ENCODE peak calls at places on chromosomes 11 and 22, in four cellular contexts. One of them, this sample, is unnamed.

GRCh38 chr11:123183391-123184099 is 11.5 kb downstream of the CLMP start:
- DNase-seq in IMR-90: no peak
- DNase-seq in K562: no peak
- DNase-seq in GM12878: no peak
- DNase-seq in this sample: no peak

GRCh38 chr11:33703771-33704170 is 3.1 kb upstream of the C11orf91 start:
- DNase-seq in GM12878: no peak
- DNase-seq in IMR-90: peak; percentile 35
- DNase-seq in K562: no peak
- DNase-seq in this sample: no peak

GRCh38 chr22:35705141-35705540 is 12.5 kb upstream of the APOL5 start:
- DNase-seq in IMR-90: peak; percentile 95
- DNase-seq in GM12878: no peak
- DNase-seq in K562: no peak
- DNase-seq in this sample: no peak

GRCh38 chr11:7364660-7365059 is 113.0 kb downstream of the SYT9 start:
- DNase-seq in IMR-90: no peak
- DNase-seq in GM12878: no peak
- DNase-seq in K562: no peak
- DNase-seq in this sample: no peak

GRCh38 chr11:121104223-121104831 is 3.3 kb downstream of the TECTA start:
- DNase-seq in IMR-90: no peak
- DNase-seq in GM12878: no peak
- DNase-seq in K562: peak; percentile 14
- DNase-seq in this sample: no peak

GRCh38 chr22:38456841-38457699 is 2.1 kb upstream of the KCNJ4 start:
- DNase-seq in IMR-90: no peak
- DNase-seq in GM12878: no peak
- DNase-seq in K562: no peak
- DNase-seq in this sample: no peak

GRCh38 chr11:132683602-132684001 is 848.7 kb downstream of the OPCML start:
- DNase-seq in IMR-90: peak; percentile 14
- DNase-seq in GM12878: no peak
- DNase-seq in K562: no peak
- DNase-seq in this sample: no peak

GRCh38 chr11:106031936-106032335 is 9.9 kb upstream of the MSANTD4 start:
- DNase-seq in GM12878: no peak
- DNase-seq in K562: no peak
- DNase-seq in IMR-90: no peak
- DNase-seq in this sample: no peak

GRCh38 chr11:94046796-94047195 is 25.6 kb downstream of the HEPHL1 start:
- DNase-seq in K562: no peak
- DNase-seq in GM12878: no peak
- DNase-seq in IMR-90: no peak
- DNase-seq in this sample: no peak

GRCh38 chr11:62770778-62771143 is 435 bp upstream of the TAF6L start:
- DNase-seq in IMR-90: no peak
- DNase-seq in K562: no peak
- DNase-seq in GM12878: no peak
- DNase-seq in this sample: no peak

GRCh38 chr11:10605941-10606381 is 37.5 kb upstream of the LYVE1 start:
- DNase-seq in GM12878: no peak
- DNase-seq in IMR-90: peak; percentile 87
- DNase-seq in K562: peak; percentile 46
- DNase-seq in this sample: no peak

GRCh38 chr11:126857860-126858808 is 142.4 kb downstream of the KIRREL3 start:
- DNase-seq in GM12878: no peak
- DNase-seq in IMR-90: peak; percentile 74
- DNase-seq in K562: no peak
- DNase-seq in this sample: peak; percentile 26

GRCh38 chr11:130633466-130633865 is 185.0 kb downstream of the ADAMTS15 start:
- DNase-seq in K562: no peak
- DNase-seq in IMR-90: peak; percentile 67
- DNase-seq in GM12878: no peak
- DNase-seq in this sample: no peak

GRCh38 chr11:96340555-96340885 is 2.5 kb downstream of the MAML2 start:
- DNase-seq in K562: no peak
- DNase-seq in GM12878: no peak
- DNase-seq in IMR-90: peak; percentile 56
- DNase-seq in this sample: no peak

GRCh38 chr11:587978-588380 is 11.7 kb downstream of the PHRF1 start:
- DNase-seq in IMR-90: peak; percentile 58
- DNase-seq in GM12878: no peak
- DNase-seq in K562: peak; percentile 76
- DNase-seq in this sample: peak; percentile 54

GRCh38 chr11:28899706-28900105 is 791.5 kb downstream of the METTL15 start:
- DNase-seq in K562: no peak
- DNase-seq in GM12878: no peak
- DNase-seq in IMR-90: peak; percentile 12
- DNase-seq in this sample: no peak

GRCh38 chr11:71931245-71931602 is 2.4 kb downstream of the RNF121 start:
- DNase-seq in K562: no peak
- DNase-seq in IMR-90: peak; percentile 32
- DNase-seq in GM12878: peak; percentile 51
- DNase-seq in this sample: no peak

GRCh38 chr11:78370406-78371172 is 47.0 kb downstream of the GAB2 start:
- DNase-seq in IMR-90: peak; percentile 41
- DNase-seq in K562: no peak
- DNase-seq in GM12878: no peak
- DNase-seq in this sample: no peak

GRCh38 chr11:61609970-61610347 is 29.1 kb upstream of the SYT7 start:
- DNase-seq in GM12878: no peak
- DNase-seq in K562: no peak
- DNase-seq in IMR-90: no peak
- DNase-seq in this sample: peak; percentile 35

GRCh38 chr22:23251445-23252093 is 71.3 kb downstream of the BCR start:
- DNase-seq in K562: no peak
- DNase-seq in IMR-90: peak; percentile 45
- DNase-seq in GM12878: no peak
- DNase-seq in this sample: peak; percentile 9

GRCh38 chr11:116534270-116534975 is 238.4 kb downstream of the BUD13 start:
- DNase-seq in IMR-90: no peak
- DNase-seq in K562: no peak
- DNase-seq in GM12878: no peak
- DNase-seq in this sample: no peak

GRCh38 chr11:112884012-112884767 is 77.0 kb upstream of the NCAM1 start:
- DNase-seq in GM12878: no peak
- DNase-seq in K562: no peak
- DNase-seq in IMR-90: no peak
- DNase-seq in this sample: no peak

GRCh38 chr22:24005201-24005600 is at the start of gene GSTT4:
- DNase-seq in K562: no peak
- DNase-seq in IMR-90: no peak
- DNase-seq in GM12878: no peak
- DNase-seq in this sample: no peak

GRCh38 chr11:17218403-17218802 is 10.6 kb upstream of the PIK3C2A start:
- DNase-seq in GM12878: no peak
- DNase-seq in K562: no peak
- DNase-seq in IMR-90: no peak
- DNase-seq in this sample: no peak

GRCh38 chr11:76674517-76675400 is 4.2 kb upstream of the LRRC32 start:
- DNase-seq in K562: no peak
- DNase-seq in GM12878: peak; percentile 59
- DNase-seq in IMR-90: no peak
- DNase-seq in this sample: no peak

DNA sequence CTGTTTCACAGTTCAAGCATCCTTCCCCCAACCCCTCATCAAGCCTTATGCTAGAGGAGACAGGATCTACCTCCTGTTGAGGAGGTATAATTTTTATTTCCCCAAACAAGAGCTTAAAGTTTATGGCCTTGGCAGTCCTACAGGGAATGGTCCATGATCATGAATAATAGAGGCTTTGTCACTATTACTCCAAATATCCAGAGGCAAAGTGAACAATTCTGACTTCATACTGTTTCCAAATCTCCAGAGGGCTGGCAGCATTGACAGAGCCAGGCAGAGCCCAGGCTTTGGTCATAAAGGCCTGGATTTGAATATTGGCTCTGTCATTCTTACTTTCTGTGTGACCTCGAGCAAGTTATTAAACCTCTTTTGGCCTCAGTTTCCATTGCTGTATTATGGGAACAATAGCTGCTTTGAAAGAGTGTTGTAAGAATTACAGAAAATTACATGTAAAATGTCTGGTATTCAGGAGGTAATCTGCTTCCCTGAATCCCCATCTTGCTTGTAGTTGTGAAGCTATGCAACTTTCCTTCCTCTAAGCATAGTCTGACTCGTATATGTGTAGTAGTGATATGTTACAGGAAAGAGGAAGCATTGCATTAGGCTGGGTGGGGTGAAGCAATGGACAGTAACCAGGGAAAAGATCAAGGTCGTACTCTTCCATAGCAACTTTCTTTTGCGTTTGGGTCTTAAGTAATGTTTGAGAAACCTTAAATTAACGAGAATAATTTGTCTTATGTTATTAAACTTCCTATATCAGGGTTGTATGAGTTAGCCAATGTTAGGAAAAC is 88.8 kb downstream of the CD44 start:
- DNase-seq in IMR-90: peak; percentile 55
- DNase-seq in K562: no peak
- DNase-seq in GM12878: no peak
- DNase-seq in this sample: no peak
- TF ChIP-seq ELK1 in IMR-90: no peak
- TF ChIP-seq ELK1 in K562: no peak
- TF ChIP-seq ELK1 in GM12878: no peak
- TF ChIP-seq ELK1 in this sample: no peak

GRCh38 chr22:26610072-26610958 is 7.5 kb downstream of the CRYBB1 start:
- DNase-seq in GM12878: peak; percentile 93
- DNase-seq in K562: no peak
- DNase-seq in IMR-90: peak; percentile 96
- DNase-seq in this sample: no peak
- TF ChIP-seq ELK1 in GM12878: peak; percentile 75
- TF ChIP-seq ELK1 in K562: no peak
- TF ChIP-seq ELK1 in IMR-90: no peak
- TF ChIP-seq ELK1 in this sample: no peak

GRCh38 chr22:19841641-19842385 is 12.9 kb downstream of the GNB1L start:
- DNase-seq in IMR-90: no peak
- DNase-seq in K562: peak; percentile 41
- DNase-seq in GM12878: no peak
- DNase-seq in this sample: no peak
- TF ChIP-seq ELK1 in IMR-90: no peak
- TF ChIP-seq ELK1 in K562: no peak
- TF ChIP-seq ELK1 in GM12878: no peak
- TF ChIP-seq ELK1 in this sample: no peak

DNA sequence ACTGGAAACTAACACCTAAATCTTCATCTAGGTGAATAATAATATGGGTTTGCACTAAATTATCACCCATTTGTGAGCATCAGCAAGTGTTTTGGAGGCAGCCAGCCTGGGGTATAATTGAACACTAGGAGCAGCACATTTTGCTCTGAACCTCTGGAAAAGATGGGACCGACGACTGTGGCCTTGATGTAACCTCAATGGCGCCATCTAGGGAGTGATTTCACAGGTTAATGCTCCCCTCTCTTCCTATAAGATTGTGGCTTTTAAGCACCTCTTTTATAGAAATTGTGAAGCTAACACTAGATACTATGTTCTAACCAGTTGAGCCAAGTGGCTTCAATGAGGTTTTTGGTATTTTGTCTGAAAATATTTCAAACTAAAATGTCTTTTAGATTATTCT is 203.7 kb downstream of the NELL1 start:
- DNase-seq in K562: peak; percentile 9
- DNase-seq in IMR-90: no peak
- DNase-seq in GM12878: no peak
- DNase-seq in this sample: peak; percentile 10
- TF ChIP-seq ELK1 in K562: no peak
- TF ChIP-seq ELK1 in IMR-90: no peak
- TF ChIP-seq ELK1 in GM12878: no peak
- TF ChIP-seq ELK1 in this sample: no peak

DNA sequence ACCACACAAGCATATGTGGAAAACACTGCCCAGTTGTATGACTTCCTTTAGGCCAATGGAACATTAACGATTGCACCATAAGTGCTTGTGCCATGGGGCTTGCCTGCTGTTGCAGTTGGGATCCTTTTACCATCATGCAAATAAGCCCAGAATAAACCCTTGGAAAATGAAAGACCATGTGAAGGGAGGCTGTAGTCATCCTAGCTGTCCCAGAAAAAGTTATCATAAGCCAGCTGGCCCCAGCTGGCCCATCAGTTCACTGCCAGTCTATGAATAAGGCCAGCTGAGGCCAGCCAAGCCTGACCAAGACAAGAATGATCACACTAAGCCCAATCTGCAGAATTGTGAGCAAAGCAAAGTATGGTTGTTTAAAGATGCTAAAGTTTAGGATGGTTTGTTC is 253.9 kb upstream of the ARHGAP20 start:
- DNase-seq in IMR-90: no peak
- DNase-seq in GM12878: no peak
- DNase-seq in K562: no peak
- DNase-seq in this sample: no peak
- TF ChIP-seq ELK1 in IMR-90: no peak
- TF ChIP-seq ELK1 in GM12878: no peak
- TF ChIP-seq ELK1 in K562: no peak
- TF ChIP-seq ELK1 in this sample: no peak

GRCh38 chr11:64632654-64633053 is 41.6 kb downstream of the SLC22A12 start:
- DNase-seq in K562: no peak
- DNase-seq in GM12878: no peak
- DNase-seq in IMR-90: no peak
- DNase-seq in this sample: no peak
- TF ChIP-seq ELK1 in K562: no peak
- TF ChIP-seq ELK1 in GM12878: no peak
- TF ChIP-seq ELK1 in IMR-90: no peak
- TF ChIP-seq ELK1 in this sample: no peak

GRCh38 chr11:2774173-2775082 is 74.6 kb upstream of the KCNQ1OT1 start:
- DNase-seq in GM12878: no peak
- DNase-seq in IMR-90: no peak
- DNase-seq in K562: no peak
- DNase-seq in this sample: no peak

GRCh38 chr11:2776351-2777061 is 76.7 kb upstream of the KCNQ1OT1 start:
- DNase-seq in GM12878: no peak
- DNase-seq in IMR-90: no peak
- DNase-seq in K562: no peak
- DNase-seq in this sample: no peak

GRCh38 chr11:2777396-2777795 is 77.6 kb upstream of the KCNQ1OT1 start:
- DNase-seq in GM12878: no peak
- DNase-seq in K562: no peak
- DNase-seq in IMR-90: peak; percentile 34
- DNase-seq in this sample: no peak

GRCh38 chr11:2775083-2775625 is 75.4 kb upstream of the KCNQ1OT1 start:
- DNase-seq in K562: no peak
- DNase-seq in GM12878: peak; percentile 13
- DNase-seq in IMR-90: no peak
- DNase-seq in this sample: no peak

GRCh38 chr11:2775626-2776350 is 76.0 kb upstream of the KCNQ1OT1 start:
- DNase-seq in GM12878: no peak
- DNase-seq in K562: no peak
- DNase-seq in IMR-90: no peak
- DNase-seq in this sample: no peak
- TF ChIP-seq ELK1 in GM12878: no peak
- TF ChIP-seq ELK1 in K562: no peak
- TF ChIP-seq ELK1 in IMR-90: no peak
- TF ChIP-seq ELK1 in this sample: no peak

DNA sequence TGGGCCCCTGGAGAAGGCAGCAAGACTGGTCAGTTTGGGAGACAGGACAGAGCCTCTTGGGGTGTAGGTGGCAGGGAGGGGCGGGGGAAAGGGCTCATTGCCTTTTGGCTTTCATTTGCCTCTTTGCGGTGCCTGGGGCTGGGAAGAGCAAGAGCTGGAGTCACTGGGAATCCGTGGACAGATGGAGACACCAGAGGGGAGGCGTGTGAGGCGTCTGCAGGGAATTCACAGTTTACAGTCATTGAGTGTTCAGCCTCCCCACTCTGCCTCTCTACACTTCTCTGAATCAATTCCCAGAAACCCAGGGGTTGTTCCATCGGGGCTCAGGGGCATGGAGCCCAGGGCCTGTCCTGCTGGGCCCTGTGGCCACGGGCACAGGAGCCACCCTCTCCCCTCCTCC is 160.5 kb upstream of the NAV2 start:
- DNase-seq in GM12878: no peak
- DNase-seq in K562: no peak
- DNase-seq in IMR-90: no peak
- DNase-seq in this sample: no peak
- TF ChIP-seq ELK1 in GM12878: no peak
- TF ChIP-seq ELK1 in K562: no peak
- TF ChIP-seq ELK1 in IMR-90: no peak
- TF ChIP-seq ELK1 in this sample: no peak